ENCODE peak calls at places on chromosomes 3 and 15, in five cellular contexts. L is Panc1; W is left ventricle myocardium inferior; D is CD8-positive, alpha-beta T cell; X is CD8-positive, alpha-beta memory T cell. P is an unnamed sample.

GRCh38 chr3:119555309-119555735 is 4.1 kb downstream of the CD80 start:
- DNase-seq in L (no peak), W (peak; percentile 18), D (no peak), X (no peak), P (peak; percentile 68)

GRCh38 chr3:45145223-45145622 is 955 bp downstream of the CDCP1 start:
- DNase-seq in W (no peak), X (no peak), L (no peak), D (no peak), P (no peak)

GRCh38 chr3:168157301-168157700 is 61.6 kb upstream of the GOLIM4 start:
- DNase-seq in L (no peak), X (no peak), D (no peak), W (no peak), P (no peak)

GRCh38 chr3:157807286-157807685 is 298.9 kb downstream of the SHOX2 start:
- DNase-seq in D (no peak), W (no peak), X (no peak), L (no peak), P (no peak)

GRCh38 chr3:189270248-189270832 is 98.6 kb downstream of the TPRG1 start:
- DNase-seq in L (peak; percentile 68), D (peak; percentile 21), X (no peak), W (peak; percentile 19), P (peak; percentile 80)

GRCh38 chr3:196115678-196116083 is 33.8 kb upstream of the TFRC start:
- DNase-seq in X (no peak), W (no peak), D (no peak), L (no peak), P (no peak)

GRCh38 chr15:101288905-101289513 is 6.0 kb downstream of the SNRPA1 start:
- DNase-seq in L (no peak), W (no peak), X (no peak), D (no peak), P (no peak)

GRCh38 chr15:52481915-52482314 is 46.8 kb downstream of the MYO5A start:
- DNase-seq in X (peak; percentile 34), W (no peak), L (no peak), D (peak; percentile 53), P (no peak)

GRCh38 chr3:184772667-184773272 is 39.2 kb upstream of the VPS8 start:
- DNase-seq in L (no peak), X (no peak), W (no peak), D (no peak), P (peak; percentile 43)

GRCh38 chr3:18302517-18302916 is 122.6 kb downstream of the SATB1 start:
- DNase-seq in D (no peak), L (no peak), X (no peak), W (no peak), P (no peak)

GRCh38 chr15:77507151-77507847 is 86.6 kb downstream of the HMG20A start:
- DNase-seq in L (no peak), D (no peak), W (peak; percentile 75), X (no peak), P (no peak)

GRCh38 chr3:72317491-72317890 is 530.8 kb downstream of the SHQ1 start:
- DNase-seq in W (no peak), L (no peak), X (no peak), D (no peak), P (no peak)

GRCh38 chr3:134095005-134095404 is 65.3 kb upstream of the SLCO2A1 start:
- DNase-seq in D (no peak), W (no peak), L (no peak), X (no peak), P (no peak)

GRCh38 chr3:74630602-74631001 is 16.1 kb upstream of the CNTN3 start:
- DNase-seq in W (no peak), X (no peak), L (no peak), D (no peak), P (no peak)

GRCh38 chr3:77326586-77326985 is 286.7 kb downstream of the ROBO2 start:
- DNase-seq in D (no peak), L (no peak), W (no peak), X (no peak), P (no peak)

GRCh38 chr3:157073810-157074209 is 86.1 kb downstream of the CCNL1 start:
- DNase-seq in X (no peak), D (no peak), W (no peak), L (no peak), P (no peak)

GRCh38 chr3:158791259-158791920 is 10.5 kb upstream of the MFSD1 start:
- DNase-seq in X (no peak), W (no peak), L (no peak), D (peak; percentile 23), P (no peak)

GRCh38 chr3:140078343-140078742 is 143.4 kb downstream of the CLSTN2 start:
- DNase-seq in D (no peak), W (no peak), X (no peak), L (no peak), P (no peak)

GRCh38 chr15:98513428-98513991 is 134.8 kb upstream of the IGF1R start:
- DNase-seq in W (no peak), X (no peak), D (no peak), L (no peak), P (no peak)

GRCh38 chr3:45915518-45916231 is 27.6 kb upstream of the CXCR6 start:
- DNase-seq in W (no peak), X (peak; percentile 63), L (no peak), D (peak; percentile 77), P (no peak)

GRCh38 chr3:18424862-18425640 is at the start of gene SATB1:
- DNase-seq in W (peak; percentile 89), D (peak; percentile 76), X (peak; percentile 56), L (no peak), P (peak; percentile 90)

GRCh38 chr3:33372218-33373081 is 67.8 kb downstream of the UBP1 start:
- DNase-seq in X (peak; percentile 10), W (no peak), D (peak; percentile 48), L (peak; percentile 46), P (no peak)

GRCh38 chr15:32824777-32825176 is 107.0 kb downstream of the GREM1 start:
- DNase-seq in L (no peak), W (no peak), X (no peak), D (no peak), P (no peak)

DNA sequence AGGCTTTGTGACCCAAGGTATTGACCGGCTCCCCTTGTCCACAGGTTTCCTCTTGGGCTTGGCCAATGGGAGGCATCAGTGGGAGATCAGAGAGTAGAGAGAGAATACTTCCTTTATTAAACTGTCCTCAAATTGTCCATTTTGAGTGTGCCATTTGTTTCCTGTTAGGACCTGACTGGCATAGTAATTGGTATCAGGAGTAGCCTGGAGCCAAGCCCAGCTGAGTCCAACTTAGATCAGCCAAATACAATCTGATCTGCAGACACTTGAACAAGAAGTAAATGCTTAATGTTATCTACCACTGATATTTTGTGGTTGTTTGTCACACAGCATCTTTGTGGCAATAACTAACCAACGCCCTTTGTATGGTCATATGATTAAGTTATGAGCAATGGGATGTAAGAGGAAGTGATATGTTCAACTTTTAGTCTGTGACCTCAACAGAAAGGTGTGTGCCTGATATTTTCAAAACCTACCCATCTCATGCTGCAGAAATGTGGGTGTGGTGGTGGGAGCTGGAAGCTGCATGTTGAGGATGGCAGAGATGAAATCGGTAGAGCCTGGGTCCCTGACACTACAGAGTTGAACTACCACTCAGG is 13.3 kb downstream of the MYD88 start:
- DNase-seq in L (no peak), D (no peak), X (no peak), W (no peak), P (no peak)
- H3K27ac ChIP-seq in L (no peak overlapping the region), D (no peak overlapping the region), X (peak overlapping the region; percentile 52), W (no peak overlapping the region), P (no peak overlapping the region)

DNA sequence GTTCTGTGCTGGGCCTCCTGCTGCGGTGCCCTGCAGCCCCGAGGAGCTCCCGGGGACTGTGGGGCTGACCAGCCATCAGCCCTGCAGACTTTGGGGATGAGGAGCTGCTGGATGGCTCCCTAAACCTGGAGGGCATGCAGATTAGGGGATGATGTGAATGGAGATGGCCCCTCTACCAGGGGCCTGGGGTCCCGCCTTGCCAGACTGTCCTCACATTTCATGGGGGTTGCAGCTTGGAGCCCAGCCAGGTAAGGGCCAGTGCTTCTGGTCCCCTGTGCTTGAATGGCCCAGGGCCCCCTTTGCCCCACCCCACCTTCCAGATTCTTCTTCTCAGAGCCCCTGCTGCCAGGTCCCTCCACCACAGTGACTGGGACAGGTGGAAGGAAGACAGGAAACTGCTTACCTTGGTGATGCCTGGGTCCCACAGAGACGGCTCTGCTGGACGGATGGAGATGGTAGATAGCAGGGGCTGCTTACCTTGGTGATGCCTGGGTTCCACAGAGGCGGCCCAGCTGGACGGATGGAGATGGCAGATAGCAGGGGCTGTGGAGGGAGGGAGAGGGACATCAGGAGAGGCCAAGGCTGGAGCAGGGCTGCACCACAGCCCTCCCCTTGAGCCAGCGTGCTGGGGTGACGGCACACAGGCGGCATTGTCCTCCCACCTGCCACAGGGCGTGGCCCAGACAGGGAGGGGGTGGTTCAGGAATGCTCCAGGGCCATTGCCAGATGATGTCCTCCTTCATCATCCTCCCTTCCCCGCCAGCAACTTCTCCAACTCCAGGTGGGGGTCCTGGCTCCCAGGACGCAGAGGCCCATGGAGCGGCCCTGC is at the start of gene SPTBN5:
- DNase-seq in L (no peak), D (no peak), W (no peak), X (no peak), P (peak; percentile 67)
- H3K4me3 ChIP-seq in L (no peak within 1 kb of the TSS), D (peak within 1 kb of the TSS; percentile 53), W (peak within 1 kb of the TSS; percentile 64), X (peak within 1 kb of the TSS; percentile 29), P (no peak within 1 kb of the TSS)

GRCh38 chr3:194584435-194584776 is 48.8 kb downstream of the TMEM44 start:
- DNase-seq in X (no peak), D (no peak), W (no peak), L (no peak), P (no peak)

GRCh38 chr3:194584866-194585265 is 48.4 kb downstream of the TMEM44 start:
- DNase-seq in D (no peak), X (no peak), L (no peak), W (no peak), P (no peak)

GRCh38 chr3:194585880-194586281 is 47.3 kb downstream of the TMEM44 start:
- DNase-seq in W (no peak), D (no peak), L (no peak), X (no peak), P (no peak)

GRCh38 chr3:194579091-194579606 is 54.1 kb downstream of the TMEM44 start:
- DNase-seq in L (no peak), D (no peak), W (peak; percentile 75), X (no peak), P (no peak)

GRCh38 chr3:194582196-194582905 is 50.9 kb downstream of the TMEM44 start:
- DNase-seq in W (no peak), D (no peak), L (no peak), X (no peak), P (no peak)
- H3K4me1 ChIP-seq in W (peaks cover 45% of the 10 kb centered on the region), D (peaks cover 12% of the 10 kb centered on the region), L (peaks cover 34% of the 10 kb centered on the region), X (peaks cover 13% of the 10 kb centered on the region), P (no peaks in the 10 kb centered on the region)

GRCh38 chr15:64874131-64874530 is 32.4 kb downstream of the PLEKHO2 start:
- DNase-seq in X (no peak), D (no peak), L (no peak), W (no peak), P (no peak)

GRCh38 chr15:64875641-64876223 is 34.0 kb downstream of the PLEKHO2 start:
- DNase-seq in D (no peak), L (no peak), X (no peak), W (no peak), P (no peak)

GRCh38 chr15:64883097-64883581 is 28.6 kb upstream of the ANKDD1A start:
- DNase-seq in L (no peak), W (no peak), X (peak; percentile 24), D (no peak), P (no peak)

GRCh38 chr15:64878708-64879107 is 33.0 kb upstream of the ANKDD1A start:
- DNase-seq in D (no peak), L (no peak), X (no peak), W (no peak), P (no peak)

DNA sequence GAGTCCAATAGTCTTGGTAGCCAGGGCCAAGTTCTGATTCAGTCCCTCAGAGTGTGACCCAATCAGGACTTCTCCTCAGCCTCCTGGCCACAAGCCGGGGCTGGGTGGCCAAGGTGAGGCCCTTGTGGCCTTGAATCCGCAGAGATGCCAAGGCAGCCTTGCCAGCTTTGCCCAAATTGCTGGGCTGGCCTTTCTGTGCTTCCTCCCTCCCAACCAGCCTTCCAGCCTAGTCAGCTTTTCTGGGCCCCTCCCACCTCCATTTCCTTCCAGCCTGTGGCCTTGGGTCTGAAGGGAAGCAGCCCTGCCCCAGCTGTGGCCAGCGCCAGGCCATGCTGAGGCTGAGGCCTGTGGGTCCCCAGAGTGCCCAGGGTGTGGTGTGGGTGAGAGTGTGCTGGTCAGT is 34.3 kb upstream of the ANKDD1A start:
- DNase-seq in W (peak; percentile 79), L (no peak), X (no peak), D (no peak), P (peak; percentile 92)
- H3K27ac ChIP-seq in W (peak overlapping the region; percentile 80), L (no peak overlapping the region), X (no peak overlapping the region), D (no peak overlapping the region), P (no peak overlapping the region)